ENCODE peak calls at places on chromosomes 2 and 18, in five cellular contexts. S is fibroblast of lung, R is NB4, U is foreskin keratinocyte, Q is dorsolateral prefrontal cortex. K is an unnamed sample.

GRCh38 chr2:27973592-27973991 is 83.1 kb downstream of the BABAM2 start:
- DNase-seq in S (peak), R (no peak), U (peak), Q (no peak), K (no peak)

GRCh38 chr18:79441261-79441819 is 45.6 kb downstream of the NFATC1 start:
- DNase-seq in S (no peak), R (no peak), U (no peak), Q (no peak), K (no peak)

GRCh38 chr2:46554381-46554780 is 75.0 kb downstream of the TMEM247 start:
- DNase-seq in S (no peak), R (no peak), U (no peak), Q (no peak), K (no peak)

GRCh38 chr2:20698916-20699613 is 32.1 kb downstream of the GDF7 start:
- DNase-seq in S (peak), R (no peak), U (no peak), Q (no peak), K (no peak)

GRCh38 chr18:48534364-48534763 is 4.5 kb upstream of the CTIF start:
- DNase-seq in S (peak), R (no peak), U (no peak), Q (no peak), K (no peak)

GRCh38 chr18:27004056-27004829 is 138.7 kb upstream of the AQP4 start:
- DNase-seq in S (peak), R (peak), U (no peak), Q (no peak), K (no peak)

GRCh38 chr18:8849696-8850095 is 144.3 kb downstream of the MTCL1 start:
- DNase-seq in S (peak), R (no peak), U (no peak), Q (no peak), K (no peak)

GRCh38 chr2:19538411-19538963 is 180.1 kb upstream of the OSR1 start:
- DNase-seq in S (peak), R (peak), U (peak), Q (no peak), K (peak)

GRCh38 chr18:10388380-10388779 is 66.1 kb upstream of the APCDD1 start:
- DNase-seq in S (no peak), R (no peak), U (no peak), Q (no peak), K (no peak)

GRCh38 chr2:105747997-105748396 is 3.3 kb downstream of the NCK2 start:
- DNase-seq in S (no peak), R (peak), U (no peak), Q (no peak), K (no peak)

GRCh38 chr2:57776916-57777315 is 269.7 kb upstream of the VRK2 start:
- DNase-seq in S (no peak), R (no peak), U (no peak), Q (no peak), K (no peak)

GRCh38 chr2:9139491-9140443 is 66.8 kb upstream of the ASAP2 start:
- DNase-seq in S (peak), R (peak), U (peak), Q (peak), K (no peak)

GRCh38 chr18:3402962-3403585 is 46.9 kb upstream of the TGIF1 start:
- DNase-seq in S (peak), R (no peak), U (peak), Q (no peak), K (no peak)

GRCh38 chr2:137865954-137866540 is 98.2 kb upstream of the HNMT start:
- DNase-seq in S (peak), R (peak), U (peak), Q (peak), K (no peak)

GRCh38 chr18:23281626-23282436 is 146.5 kb downstream of the CABLES1 start:
- DNase-seq in S (peak), R (no peak), U (peak), Q (no peak), K (no peak)

GRCh38 chr2:43276962-43277383 is 50.6 kb upstream of the ZFP36L2 start:
- DNase-seq in S (peak), R (no peak), U (no peak), Q (no peak), K (no peak)

GRCh38 chr2:189233527-189233926 is 54.0 kb upstream of the COL5A2 start:
- DNase-seq in S (no peak), R (no peak), U (peak), Q (no peak), K (no peak)

GRCh38 chr2:108382196-108382595 is 4.4 kb downstream of the SULT1C4 start:
- DNase-seq in S (no peak), R (no peak), U (peak), Q (no peak), K (no peak)

GRCh38 chr2:32418777-32419176 is 62.0 kb downstream of the BIRC6 start:
- DNase-seq in S (peak), R (no peak), U (peak), Q (no peak), K (no peak)

GRCh38 chr2:241066171-241066892 is 35.8 kb downstream of the MTERF4 start:
- DNase-seq in S (no peak), R (no peak), U (no peak), Q (no peak), K (no peak)

GRCh38 chr2:205133544-205133943 is 548.8 kb upstream of the NRP2 start:
- DNase-seq in S (no peak), R (no peak), U (no peak), Q (no peak), K (no peak)

GRCh38 chr2:221572821-221573429 is 821 bp upstream of the EPHA4 start:
- DNase-seq in S (peak), R (no peak), U (peak), Q (peak), K (no peak)

GRCh38 chr2:237195396-237196119 is 109.9 kb downstream of the COPS8 start:
- DNase-seq in S (peak), R (no peak), U (no peak), Q (no peak), K (no peak)

GRCh38 chr2:155815851-155816250 is 516.7 kb downstream of the NR4A2 start:
- DNase-seq in S (peak), R (peak), U (peak), Q (no peak), K (no peak)
- TF ChIP-seq CTCF in S (no peak), R (peak), U (peak), Q (peak), K (no peak)

GRCh38 chr2:101893676-101894381 is 97.9 kb upstream of the IL1R2 start:
- DNase-seq in S (no peak), R (no peak), U (no peak), Q (no peak), K (no peak)
- TF ChIP-seq CTCF in S (no peak), R (no peak), U (no peak), Q (no peak), K (no peak)

GRCh38 chr18:35041752-35042379 is 653 bp downstream of the MAPRE2 start:
- DNase-seq in S (peak), R (no peak), U (no peak), Q (no peak), K (no peak)
- TF ChIP-seq CTCF in S (no peak), R (no peak), U (no peak), Q (no peak), K (no peak)

DNA sequence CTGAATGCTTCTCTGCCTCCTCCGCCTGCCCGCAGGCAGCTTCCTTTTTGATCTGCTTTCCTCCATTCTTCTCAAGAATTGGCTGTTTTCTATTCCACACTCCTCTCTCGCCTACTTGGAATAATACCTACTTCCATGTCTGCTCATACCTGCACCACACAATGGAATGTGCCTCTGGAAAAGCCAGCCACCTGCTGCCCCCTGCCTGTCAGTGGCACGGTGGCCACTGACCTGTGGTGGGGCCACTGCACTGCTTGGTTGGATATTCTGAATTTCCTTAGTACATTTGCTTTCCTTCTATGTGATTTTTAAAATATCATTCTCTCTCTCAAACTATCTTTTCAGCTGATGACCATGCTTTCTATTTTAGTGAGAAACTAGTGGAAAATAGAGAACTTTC is 406.9 kb downstream of the DCDC2C start:
- DNase-seq in S (no peak), R (no peak), U (no peak), Q (no peak), K (no peak)
- TF ChIP-seq CTCF in S (no peak), R (peak), U (no peak), Q (no peak), K (no peak)

GRCh38 chr2:69723791-69724190 is 18.1 kb upstream of the ANXA4 start:
- DNase-seq in S (no peak), R (no peak), U (no peak), Q (no peak), K (no peak)

GRCh38 chr2:69718338-69718965 is 23.5 kb upstream of the ANXA4 start:
- DNase-seq in S (peak), R (no peak), U (peak), Q (no peak), K (no peak)

GRCh38 chr2:69720922-69721491 is 20.9 kb upstream of the ANXA4 start:
- DNase-seq in S (no peak), R (no peak), U (no peak), Q (no peak), K (no peak)

GRCh38 chr2:69717902-69718301 is 24.0 kb upstream of the ANXA4 start:
- DNase-seq in S (peak), R (no peak), U (no peak), Q (no peak), K (no peak)

GRCh38 chr2:69720404-69720803 is 21.5 kb upstream of the ANXA4 start:
- DNase-seq in S (no peak), R (no peak), U (no peak), Q (no peak), K (no peak)
- TF ChIP-seq CTCF in S (peak), R (peak), U (peak), Q (no peak), K (peak)

GRCh38 chr2:12326449-12327190 is 390.1 kb upstream of the TRIB2 start:
- DNase-seq in S (no peak), R (peak), U (no peak), Q (no peak), K (no peak)
- TF ChIP-seq CTCF in S (peak), R (no peak), U (peak), Q (no peak), K (no peak)

DNA sequence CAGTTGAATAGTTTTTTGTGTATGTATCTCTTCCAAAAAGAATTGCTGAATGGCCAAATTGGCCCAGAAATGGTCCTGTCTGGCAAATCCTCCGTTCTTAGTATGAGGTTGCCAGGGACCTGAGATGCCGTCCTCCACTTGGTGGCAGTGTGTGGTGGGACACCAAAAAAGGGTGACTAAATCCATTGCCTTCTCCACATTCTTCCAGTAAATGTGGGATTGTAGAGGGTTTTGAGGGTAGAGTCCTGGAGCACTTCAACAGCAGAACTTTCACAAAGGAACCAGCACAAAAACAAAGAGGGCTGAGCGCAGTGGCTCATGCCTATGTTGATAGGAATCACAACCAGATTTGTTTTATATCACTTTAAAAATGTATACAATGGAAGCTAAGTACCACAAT is 199.9 kb downstream of the BCL2 start:
- DNase-seq in S (peak), R (peak), U (no peak), Q (peak), K (no peak)
- TF ChIP-seq CTCF in S (peak), R (peak), U (peak), Q (peak), K (peak)